ENCODE peak calls at places on chromosomes 1 and 21, in six cellular contexts. R is activated T-cell treated with anti-CD3 and anti-CD28 coated beads, Interleukin-2, amount 50 U/mL, for 72 hours; D is NCI-H1092; V is iPS DF 19.7; N is GM20000; S is GM13977. F is an unnamed sample.

GRCh38 chr1:84939151-84939550 is 46.1 kb upstream of the LPAR3 start:
- DNase-seq in D (no peak), R (no peak), S (no peak), V (no peak), N (no peak), F (no peak)

GRCh38 chr1:6554907-6555778 is at the start of gene TAS1R1:
- DNase-seq in R (no peak), D (no peak), S (no peak), N (no peak), V (no peak), F (peak)

GRCh38 chr21:22575165-22575584 is 1577.0 kb downstream of the NCAM2 start:
- DNase-seq in N (no peak), R (no peak), V (no peak), D (peak), S (no peak), F (no peak)

GRCh38 chr1:10155087-10155712 is 55.2 kb upstream of the KIF1B start:
- DNase-seq in V (no peak), D (no peak), N (no peak), R (no peak), S (no peak), F (no peak)

GRCh38 chr1:1359316-1359667 is 937 bp upstream of the MXRA8 start:
- DNase-seq in N (no peak), S (no peak), D (no peak), R (no peak), V (no peak), F (no peak)

GRCh38 chr1:33036051-33036525 is 595 bp downstream of the AK2 start:
- DNase-seq in R (no peak), D (no peak), V (no peak), N (no peak), S (no peak), F (no peak)

GRCh38 chr1:109637446-109637845 is 17.8 kb downstream of the AMPD2 start:
- DNase-seq in R (no peak), V (no peak), D (no peak), S (no peak), N (no peak), F (no peak)

GRCh38 chr21:44455524-44456206 is 355 bp downstream of the LRRC3 start:
- DNase-seq in S (peak), R (peak), D (peak), N (peak), V (no peak), F (no peak)

GRCh38 chr1:15276691-15277090 is 29.7 kb downstream of the FHAD1 start:
- DNase-seq in N (no peak), V (no peak), R (no peak), D (no peak), S (no peak), F (no peak)

GRCh38 chr1:241253491-241253890 is 103.5 kb downstream of the RGS7 start:
- DNase-seq in R (no peak), D (no peak), S (no peak), N (no peak), V (no peak), F (no peak)

GRCh38 chr1:232622981-232623380 is 7.0 kb downstream of the SIPA1L2 start:
- DNase-seq in R (no peak), D (no peak), S (no peak), N (no peak), V (no peak), F (peak)

GRCh38 chr1:227747948-227748495 is 12.8 kb downstream of the SNAP47 start:
- DNase-seq in D (no peak), V (no peak), N (no peak), S (no peak), R (no peak), F (no peak)

GRCh38 chr1:193358419-193358818 is 172.0 kb upstream of the B3GALT2 start:
- DNase-seq in R (no peak), D (no peak), S (no peak), V (no peak), N (no peak), F (no peak)

GRCh38 chr21:30984897-30985296 is 53.4 kb downstream of the KRTAP19-8 start:
- DNase-seq in S (no peak), V (no peak), D (no peak), R (no peak), N (no peak), F (peak)

GRCh38 chr1:38788285-38788684 is 71.3 kb downstream of the RRAGC start:
- DNase-seq in R (no peak), D (no peak), S (no peak), N (no peak), V (no peak), F (no peak)

GRCh38 chr21:46455575-46456385 is 2.9 kb upstream of the DIP2A start:
- DNase-seq in D (no peak), S (no peak), N (no peak), V (no peak), R (no peak), F (no peak)

GRCh38 chr1:111752186-111752585 is 3.5 kb upstream of the DDX20 start:
- DNase-seq in V (no peak), S (no peak), D (no peak), N (no peak), R (no peak), F (no peak)

GRCh38 chr21:44425307-44425894 is 29.9 kb upstream of the LRRC3 start:
- DNase-seq in V (no peak), S (no peak), R (no peak), D (no peak), N (no peak), F (no peak)

GRCh38 chr21:18617291-18617690 is 213.7 kb upstream of the TMPRSS15 start:
- DNase-seq in V (no peak), S (no peak), D (no peak), N (no peak), R (no peak), F (no peak)

GRCh38 chr1:207962716-207963428 is 51.9 kb upstream of the CD34 start:
- DNase-seq in N (peak), R (no peak), S (peak), V (no peak), D (no peak), F (no peak)

GRCh38 chr1:96236156-96236739 is 485.3 kb upstream of the PTBP2 start:
- DNase-seq in N (peak), V (peak), S (peak), R (no peak), D (peak), F (peak)

GRCh38 chr21:45997495-45998275 is 16.1 kb downstream of the COL6A1 start:
- DNase-seq in V (no peak), D (no peak), R (no peak), S (no peak), N (no peak), F (no peak)

GRCh38 chr1:65330822-65331221 is 21.5 kb downstream of the DNAJC6 start:
- DNase-seq in S (no peak), V (no peak), D (no peak), N (no peak), R (no peak), F (no peak)

GRCh38 chr1:216815239-216815955 is 92.2 kb upstream of the ESRRG start:
- DNase-seq in D (peak), V (no peak), S (no peak), R (no peak), N (no peak), F (peak)

GRCh38 chr1:33143698-33144097 is 38.1 kb downstream of the TRIM62 start:
- DNase-seq in R (no peak), V (no peak), D (no peak), S (no peak), N (no peak), F (no peak)

GRCh38 chr21:38768385-38769071 is 37.2 kb upstream of the ETS2 start:
- DNase-seq in R (peak), D (no peak), S (peak), N (peak), V (no peak), F (no peak)

GRCh38 chr1:175808573-175808972 is 65.2 kb upstream of the TNR start:
- DNase-seq in R (no peak), D (no peak), N (no peak), S (no peak), V (no peak), F (no peak)

GRCh38 chr1:2019162-2019542 is at the start of gene GABRD:
- DNase-seq in V (no peak), N (no peak), S (peak), D (no peak), R (peak), F (no peak)

GRCh38 chr1:95263400-95263799 is 29.4 kb downstream of the RWDD3 start:
- DNase-seq in R (no peak), N (no peak), S (no peak), V (no peak), D (no peak), F (no peak)

GRCh38 chr1:36297062-36297461 is 9.1 kb upstream of the SH3D21 start:
- DNase-seq in R (no peak), V (no peak), S (no peak), N (no peak), D (no peak), F (no peak)

F was measured in NCI-H2029.